ENCODE peak calls at places on chromosome 9, in ten cellular contexts. One of them, this sample, is unnamed.

GRCh38 chr9:4494337-4494736 is 4.1 kb downstream of the SLC1A1 start:
- DNase-seq in left lung: no peak
- DNase-seq in CD4-positive, alpha-beta memory T cell: no peak
- DNase-seq in RWPE1: no peak
- DNase-seq in A549: no peak
- DNase-seq in left ventricle myocardium inferior: no peak
- DNase-seq in aorta: no peak
- DNase-seq in CD8-positive, alpha-beta memory T cell: no peak
- DNase-seq in lower lobe of right lung: no peak
- DNase-seq in upper lobe of left lung: no peak
- DNase-seq in this sample: no peak

GRCh38 chr9:121122450-121123032 is 47.8 kb downstream of the CNTRL start:
- DNase-seq in aorta: no peak
- DNase-seq in RWPE1: no peak
- DNase-seq in A549: no peak
- DNase-seq in left lung: no peak
- DNase-seq in CD4-positive, alpha-beta memory T cell: no peak
- DNase-seq in left ventricle myocardium inferior: no peak
- DNase-seq in upper lobe of left lung: no peak
- DNase-seq in lower lobe of right lung: no peak
- DNase-seq in CD8-positive, alpha-beta memory T cell: no peak
- DNase-seq in this sample: no peak

GRCh38 chr9:71079451-71079850 is 42.0 kb downstream of the TRPM3 start:
- DNase-seq in aorta: no peak
- DNase-seq in lower lobe of right lung: no peak
- DNase-seq in left ventricle myocardium inferior: no peak
- DNase-seq in A549: no peak
- DNase-seq in CD4-positive, alpha-beta memory T cell: no peak
- DNase-seq in RWPE1: peak; percentile 6
- DNase-seq in left lung: no peak
- DNase-seq in CD8-positive, alpha-beta memory T cell: no peak
- DNase-seq in upper lobe of left lung: no peak
- DNase-seq in this sample: no peak

GRCh38 chr9:22416692-22417060 is 29.9 kb upstream of the DMRTA1 start:
- DNase-seq in A549: no peak
- DNase-seq in RWPE1: no peak
- DNase-seq in upper lobe of left lung: no peak
- DNase-seq in CD8-positive, alpha-beta memory T cell: no peak
- DNase-seq in aorta: no peak
- DNase-seq in left ventricle myocardium inferior: no peak
- DNase-seq in left lung: no peak
- DNase-seq in lower lobe of right lung: no peak
- DNase-seq in CD4-positive, alpha-beta memory T cell: no peak
- DNase-seq in this sample: no peak

GRCh38 chr9:34653610-34654072 is 1.7 kb downstream of the IL11RA start:
- DNase-seq in RWPE1: no peak
- DNase-seq in aorta: peak; percentile 68
- DNase-seq in upper lobe of left lung: no peak
- DNase-seq in left lung: no peak
- DNase-seq in lower lobe of right lung: no peak
- DNase-seq in left ventricle myocardium inferior: no peak
- DNase-seq in CD8-positive, alpha-beta memory T cell: no peak
- DNase-seq in A549: no peak
- DNase-seq in CD4-positive, alpha-beta memory T cell: no peak
- DNase-seq in this sample: no peak

GRCh38 chr9:129612815-129613519 is 7.9 kb downstream of the C9orf50 start:
- DNase-seq in CD8-positive, alpha-beta memory T cell: no peak
- DNase-seq in left lung: no peak
- DNase-seq in left ventricle myocardium inferior: no peak
- DNase-seq in lower lobe of right lung: no peak
- DNase-seq in RWPE1: no peak
- DNase-seq in upper lobe of left lung: no peak
- DNase-seq in aorta: no peak
- DNase-seq in CD4-positive, alpha-beta memory T cell: no peak
- DNase-seq in A549: no peak
- DNase-seq in this sample: no peak

GRCh38 chr9:116234091-116234490 is 80.5 kb downstream of the PAPPA start:
- DNase-seq in RWPE1: peak; percentile 18
- DNase-seq in left ventricle myocardium inferior: no peak
- DNase-seq in aorta: no peak
- DNase-seq in left lung: no peak
- DNase-seq in CD4-positive, alpha-beta memory T cell: no peak
- DNase-seq in A549: peak; percentile 38
- DNase-seq in upper lobe of left lung: no peak
- DNase-seq in CD8-positive, alpha-beta memory T cell: no peak
- DNase-seq in lower lobe of right lung: no peak
- DNase-seq in this sample: no peak

GRCh38 chr9:135379540-135380267 is 99.9 kb upstream of the PPP1R26 start:
- DNase-seq in CD4-positive, alpha-beta memory T cell: no peak
- DNase-seq in left lung: no peak
- DNase-seq in lower lobe of right lung: no peak
- DNase-seq in CD8-positive, alpha-beta memory T cell: no peak
- DNase-seq in RWPE1: no peak
- DNase-seq in aorta: no peak
- DNase-seq in A549: no peak
- DNase-seq in upper lobe of left lung: no peak
- DNase-seq in left ventricle myocardium inferior: no peak
- DNase-seq in this sample: no peak

GRCh38 chr9:117868594-117868993 is 164.4 kb downstream of the TLR4 start:
- DNase-seq in left ventricle myocardium inferior: no peak
- DNase-seq in aorta: no peak
- DNase-seq in lower lobe of right lung: no peak
- DNase-seq in RWPE1: no peak
- DNase-seq in CD4-positive, alpha-beta memory T cell: no peak
- DNase-seq in upper lobe of left lung: no peak
- DNase-seq in A549: no peak
- DNase-seq in CD8-positive, alpha-beta memory T cell: no peak
- DNase-seq in left lung: no peak
- DNase-seq in this sample: no peak

GRCh38 chr9:132094314-132094791 is 14.7 kb upstream of the MED27 start:
- DNase-seq in aorta: no peak
- DNase-seq in lower lobe of right lung: no peak
- DNase-seq in left ventricle myocardium inferior: no peak
- DNase-seq in upper lobe of left lung: no peak
- DNase-seq in A549: no peak
- DNase-seq in CD4-positive, alpha-beta memory T cell: no peak
- DNase-seq in CD8-positive, alpha-beta memory T cell: no peak
- DNase-seq in left lung: no peak
- DNase-seq in RWPE1: no peak
- DNase-seq in this sample: peak; percentile 34

GRCh38 chr9:33264473-33265177 is at the start of the genes BAG1 and CHMP5:
- DNase-seq in A549: peak; percentile 99
- DNase-seq in lower lobe of right lung: peak; percentile 100
- DNase-seq in CD4-positive, alpha-beta memory T cell: peak; percentile 100
- DNase-seq in upper lobe of left lung: peak; percentile 100
- DNase-seq in left lung: peak; percentile 100
- DNase-seq in aorta: peak; percentile 99
- DNase-seq in CD8-positive, alpha-beta memory T cell: peak; percentile 99
- DNase-seq in left ventricle myocardium inferior: peak; percentile 100
- DNase-seq in RWPE1: peak; percentile 100
- DNase-seq in this sample: peak; percentile 96

GRCh38 chr9:6715755-6716643 is 41.8 kb upstream of the KDM4C start:
- DNase-seq in CD8-positive, alpha-beta memory T cell: peak; percentile 55
- DNase-seq in aorta: peak; percentile 85
- DNase-seq in upper lobe of left lung: peak; percentile 78
- DNase-seq in A549: peak; percentile 70
- DNase-seq in left ventricle myocardium inferior: peak; percentile 70
- DNase-seq in left lung: peak; percentile 77
- DNase-seq in lower lobe of right lung: peak; percentile 89
- DNase-seq in RWPE1: no peak
- DNase-seq in CD4-positive, alpha-beta memory T cell: peak; percentile 58
- DNase-seq in this sample: no peak

GRCh38 chr9:121921444-121921843 is 171.7 kb downstream of the TTLL11 start:
- DNase-seq in CD8-positive, alpha-beta memory T cell: no peak
- DNase-seq in lower lobe of right lung: no peak
- DNase-seq in left ventricle myocardium inferior: no peak
- DNase-seq in CD4-positive, alpha-beta memory T cell: no peak
- DNase-seq in upper lobe of left lung: no peak
- DNase-seq in left lung: no peak
- DNase-seq in RWPE1: no peak
- DNase-seq in aorta: no peak
- DNase-seq in A549: no peak
- DNase-seq in this sample: no peak

GRCh38 chr9:114335745-114336144 is 6.1 kb downstream of the ORM2 start:
- DNase-seq in aorta: no peak
- DNase-seq in RWPE1: no peak
- DNase-seq in upper lobe of left lung: no peak
- DNase-seq in A549: no peak
- DNase-seq in left lung: no peak
- DNase-seq in CD4-positive, alpha-beta memory T cell: no peak
- DNase-seq in lower lobe of right lung: no peak
- DNase-seq in CD8-positive, alpha-beta memory T cell: no peak
- DNase-seq in left ventricle myocardium inferior: no peak
- DNase-seq in this sample: no peak

GRCh38 chr9:137516144-137516917 is 33.9 kb downstream of the PNPLA7 start:
- DNase-seq in upper lobe of left lung: no peak
- DNase-seq in left lung: no peak
- DNase-seq in CD8-positive, alpha-beta memory T cell: no peak
- DNase-seq in lower lobe of right lung: no peak
- DNase-seq in A549: no peak
- DNase-seq in left ventricle myocardium inferior: no peak
- DNase-seq in CD4-positive, alpha-beta memory T cell: no peak
- DNase-seq in aorta: no peak
- DNase-seq in RWPE1: no peak
- DNase-seq in this sample: no peak

DNA sequence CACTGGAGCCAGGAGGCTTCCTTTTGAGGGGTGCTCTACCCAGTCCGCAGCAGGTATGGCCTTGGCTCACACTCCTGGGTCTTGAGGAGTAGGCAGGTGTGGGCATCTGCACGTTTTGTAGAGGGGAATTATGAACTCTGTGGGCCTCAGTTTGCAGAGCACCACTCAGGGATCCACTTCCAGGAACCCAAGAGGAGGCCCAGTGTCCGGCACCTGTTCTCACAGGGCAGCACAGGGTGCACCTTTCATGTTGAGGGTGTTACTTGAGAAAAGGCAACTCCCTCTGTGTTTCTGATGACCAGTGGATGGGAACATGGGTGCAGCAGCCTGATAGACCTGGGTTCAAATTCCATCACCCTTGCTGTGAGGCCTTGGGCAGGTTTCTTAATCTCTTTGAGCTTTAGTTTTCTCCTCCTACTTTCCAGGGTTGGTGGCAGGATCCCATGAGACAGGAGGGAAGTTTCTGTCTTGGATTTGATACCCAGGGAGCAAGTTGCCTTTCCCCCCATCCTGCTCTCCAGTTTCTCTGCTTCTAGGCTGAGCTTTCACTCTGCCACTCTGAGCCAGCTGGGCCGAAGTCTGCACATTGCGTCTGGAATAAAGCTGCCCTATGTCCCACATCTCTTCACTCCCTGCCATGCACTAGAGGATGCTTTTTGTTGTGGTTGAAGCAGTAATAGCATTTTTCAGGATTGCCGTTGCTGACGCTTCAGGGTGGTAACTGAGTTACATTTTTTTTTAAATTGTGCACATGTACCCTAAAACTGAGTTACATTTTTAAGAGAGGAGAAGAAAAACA is 40.3 kb upstream of the ANGPTL2 start:
- DNase-seq in left lung: no peak
- DNase-seq in CD4-positive, alpha-beta memory T cell: no peak
- DNase-seq in CD8-positive, alpha-beta memory T cell: no peak
- DNase-seq in upper lobe of left lung: no peak
- DNase-seq in left ventricle myocardium inferior: no peak
- DNase-seq in lower lobe of right lung: no peak
- DNase-seq in aorta: no peak
- DNase-seq in A549: no peak
- DNase-seq in RWPE1: no peak
- DNase-seq in this sample: no peak
- H3K27ac ChIP-seq in left lung: no peak overlapping the region
- H3K27ac ChIP-seq in CD4-positive, alpha-beta memory T cell: no peak overlapping the region
- H3K27ac ChIP-seq in CD8-positive, alpha-beta memory T cell: no peak overlapping the region
- H3K27ac ChIP-seq in upper lobe of left lung: no peak overlapping the region
- H3K27ac ChIP-seq in left ventricle myocardium inferior: peak overlapping the region; percentile 59
- H3K27ac ChIP-seq in lower lobe of right lung: no peak overlapping the region
- H3K27ac ChIP-seq in aorta: no peak overlapping the region
- H3K27ac ChIP-seq in A549: peak overlapping the region; percentile 45
- H3K27ac ChIP-seq in RWPE1: peak overlapping the region; percentile 28
- H3K27ac ChIP-seq in this sample: peak overlapping the region; percentile 14

GRCh38 chr9:109014267-109015025 is 1.1 kb upstream of the CTNNAL1 start:
- DNase-seq in A549: no peak
- DNase-seq in upper lobe of left lung: peak; percentile 52
- DNase-seq in CD4-positive, alpha-beta memory T cell: peak; percentile 3
- DNase-seq in CD8-positive, alpha-beta memory T cell: peak; percentile 3
- DNase-seq in left ventricle myocardium inferior: no peak
- DNase-seq in RWPE1: no peak
- DNase-seq in aorta: peak; percentile 69
- DNase-seq in lower lobe of right lung: no peak
- DNase-seq in left lung: no peak
- DNase-seq in this sample: no peak
- H3K27ac ChIP-seq in A549: peak overlapping the region; percentile 90
- H3K27ac ChIP-seq in upper lobe of left lung: peak overlapping the region; percentile 91
- H3K27ac ChIP-seq in CD4-positive, alpha-beta memory T cell: peak overlapping the region; percentile 61
- H3K27ac ChIP-seq in CD8-positive, alpha-beta memory T cell: peak overlapping the region; percentile 21
- H3K27ac ChIP-seq in left ventricle myocardium inferior: peak overlapping the region; percentile 96
- H3K27ac ChIP-seq in RWPE1: peak overlapping the region; percentile 99
- H3K27ac ChIP-seq in aorta: no peak overlapping the region
- H3K27ac ChIP-seq in lower lobe of right lung: peak overlapping the region; percentile 87
- H3K27ac ChIP-seq in left lung: peak overlapping the region; percentile 82
- H3K27ac ChIP-seq in this sample: peak overlapping the region; percentile 71

DNA sequence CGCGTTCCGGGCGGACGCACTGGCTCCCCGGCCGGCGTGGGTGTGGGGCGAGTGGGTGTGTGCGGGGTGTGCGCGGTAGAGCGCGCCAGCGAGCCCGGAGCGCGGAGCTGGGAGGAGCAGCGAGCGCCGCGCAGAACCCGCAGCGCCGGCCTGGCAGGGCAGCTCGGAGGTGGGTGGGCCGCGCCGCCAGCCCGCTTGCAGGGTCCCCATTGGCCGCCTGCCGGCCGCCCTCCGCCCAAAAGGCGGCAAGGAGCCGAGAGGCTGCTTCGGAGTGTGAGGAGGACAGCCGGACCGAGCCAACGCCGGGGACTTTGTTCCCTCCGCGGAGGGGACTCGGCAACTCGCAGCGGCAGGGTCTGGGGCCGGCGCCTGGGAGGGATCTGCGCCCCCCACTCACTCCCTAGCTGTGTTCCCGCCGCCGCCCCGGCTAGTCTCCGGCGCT is at the start of gene DAPK1:
- DNase-seq in CD4-positive, alpha-beta memory T cell: no peak
- DNase-seq in left lung: peak; percentile 80
- DNase-seq in A549: peak; percentile 83
- DNase-seq in lower lobe of right lung: peak; percentile 84
- DNase-seq in upper lobe of left lung: peak; percentile 78
- DNase-seq in left ventricle myocardium inferior: peak; percentile 58
- DNase-seq in CD8-positive, alpha-beta memory T cell: no peak
- DNase-seq in aorta: peak; percentile 76
- DNase-seq in RWPE1: peak; percentile 19
- DNase-seq in this sample: no peak
- H3K27ac ChIP-seq in CD4-positive, alpha-beta memory T cell: no peak within 1 kb of the TSS
- H3K27ac ChIP-seq in left lung: peak within 1 kb of the TSS; percentile 85
- H3K27ac ChIP-seq in A549: peak within 1 kb of the TSS; percentile 98
- H3K27ac ChIP-seq in lower lobe of right lung: peak within 1 kb of the TSS; percentile 90
- H3K27ac ChIP-seq in upper lobe of left lung: peak within 1 kb of the TSS; percentile 88
- H3K27ac ChIP-seq in left ventricle myocardium inferior: peak within 1 kb of the TSS; percentile 53
- H3K27ac ChIP-seq in CD8-positive, alpha-beta memory T cell: peak within 1 kb of the TSS; percentile 38
- H3K27ac ChIP-seq in aorta: no peak within 1 kb of the TSS
- H3K27ac ChIP-seq in RWPE1: peak within 1 kb of the TSS; percentile 25
- H3K27ac ChIP-seq in this sample: no peak within 1 kb of the TSS

DNA sequence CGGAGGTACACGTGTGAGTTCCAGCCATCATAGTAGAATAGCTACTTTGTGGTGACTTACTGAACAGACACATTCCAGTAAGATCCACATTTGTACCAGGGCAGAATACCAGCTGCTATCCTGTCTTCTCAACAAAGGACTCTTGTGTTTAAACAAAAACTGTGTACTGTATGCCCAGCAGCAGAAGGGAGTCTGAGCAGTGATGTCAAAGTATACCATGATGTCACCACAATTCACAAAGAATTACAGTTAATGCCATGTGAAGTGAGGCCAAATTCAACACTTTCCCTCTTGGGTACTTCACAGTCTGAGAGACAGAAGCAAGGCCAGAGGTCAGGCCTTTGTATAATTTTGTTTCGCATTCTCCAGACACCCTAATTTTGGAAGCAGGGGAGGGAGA is 137.0 kb downstream of the ADAMTSL1 start:
- DNase-seq in left ventricle myocardium inferior: no peak
- DNase-seq in A549: no peak
- DNase-seq in aorta: no peak
- DNase-seq in left lung: no peak
- DNase-seq in lower lobe of right lung: no peak
- DNase-seq in CD8-positive, alpha-beta memory T cell: no peak
- DNase-seq in CD4-positive, alpha-beta memory T cell: no peak
- DNase-seq in upper lobe of left lung: no peak
- DNase-seq in RWPE1: no peak
- DNase-seq in this sample: no peak
- H3K27ac ChIP-seq in left ventricle myocardium inferior: no peak overlapping the region
- H3K27ac ChIP-seq in A549: no peak overlapping the region
- H3K27ac ChIP-seq in aorta: no peak overlapping the region
- H3K27ac ChIP-seq in left lung: no peak overlapping the region
- H3K27ac ChIP-seq in lower lobe of right lung: no peak overlapping the region
- H3K27ac ChIP-seq in CD8-positive, alpha-beta memory T cell: no peak overlapping the region
- H3K27ac ChIP-seq in CD4-positive, alpha-beta memory T cell: no peak overlapping the region
- H3K27ac ChIP-seq in upper lobe of left lung: no peak overlapping the region
- H3K27ac ChIP-seq in RWPE1: no peak overlapping the region
- H3K27ac ChIP-seq in this sample: no peak overlapping the region